ENCODE peak calls at places on chromosomes 13 and 19, in six cellular contexts. P, X, C, J, W and T are unnamed samples.

GRCh38 chr13:80224468-80224867 is 116.5 kb downstream of the SPRY2 start:
- DNase-seq in J (peak), X (no peak), W (no peak), P (peak), C (no peak), T (no peak)

GRCh38 chr19:7417671-7418324 is 69.1 kb downstream of the ARHGEF18 start:
- DNase-seq in C (no peak), P (peak), X (no peak), J (no peak), W (no peak), T (no peak)

GRCh38 chr19:38733493-38734175 is 10.6 kb downstream of the CAPN12 start:
- DNase-seq in W (no peak), P (no peak), X (no peak), J (no peak), C (no peak), T (no peak)

GRCh38 chr19:38919837-38920528 is 8.0 kb upstream of the CCER2 start:
- DNase-seq in C (no peak), J (no peak), W (no peak), P (no peak), X (no peak), T (no peak)

GRCh38 chr13:42007844-42008243 is 40.6 kb upstream of the DGKH start:
- DNase-seq in W (no peak), X (no peak), P (peak), J (no peak), C (no peak), T (no peak)

GRCh38 chr19:58538257-58539168 is 5.4 kb upstream of the TRIM28 start:
- DNase-seq in C (no peak), W (no peak), X (no peak), J (no peak), P (no peak), T (no peak)

GRCh38 chr19:6674868-6675305 is 4.9 kb upstream of the TNFSF14 start:
- DNase-seq in X (no peak), W (no peak), P (peak), C (peak), J (peak), T (peak)

GRCh38 chr13:76939215-76939614 is 9.1 kb upstream of the ACOD1 start:
- DNase-seq in W (no peak), X (no peak), C (no peak), J (no peak), P (peak), T (no peak)

GRCh38 chr19:7605490-7606222 is 10.0 kb downstream of the CAMSAP3 start:
- DNase-seq in J (peak), C (no peak), X (no peak), W (peak), P (no peak), T (no peak)

GRCh38 chr13:112752711-112753541 is 63.1 kb downstream of the ATP11A start:
- DNase-seq in W (no peak), X (no peak), C (peak), P (peak), J (no peak), T (no peak)

GRCh38 chr19:20182232-20182785 is 15.3 kb downstream of the ZNF486 start:
- DNase-seq in P (no peak), X (no peak), C (no peak), W (no peak), J (no peak), T (no peak)

GRCh38 chr19:35874392-35874930 is 6.1 kb downstream of the APLP1 start:
- DNase-seq in W (no peak), J (no peak), X (no peak), C (no peak), P (no peak), T (no peak)

GRCh38 chr13:21018220-21018619 is 43.2 kb downstream of the LATS2 start:
- DNase-seq in P (no peak), X (no peak), C (no peak), W (no peak), J (no peak), T (no peak)

GRCh38 chr19:49875801-49876421 is 1.2 kb downstream of the AKT1S1 start:
- DNase-seq in J (peak), W (no peak), P (no peak), X (no peak), C (peak), T (peak)

GRCh38 chr19:55442372-55443044 is 592 bp downstream of the SHISA7 start:
- DNase-seq in W (no peak), X (no peak), P (no peak), C (no peak), J (no peak), T (no peak)

GRCh38 chr19:56959211-56959610 is 118.7 kb upstream of the PEG3 start:
- DNase-seq in X (no peak), P (no peak), W (no peak), J (no peak), C (no peak), T (no peak)

GRCh38 chr19:51784922-51785690 is 9.9 kb upstream of the FPR3 start:
- DNase-seq in P (peak), C (peak), J (peak), W (no peak), X (peak), T (no peak)

GRCh38 chr19:44951179-44952159 is 3.7 kb upstream of the CLPTM1 start:
- DNase-seq in J (peak), X (peak), W (no peak), C (peak), P (peak), T (no peak)

GRCh38 chr19:3608750-3609322 is 2.2 kb upstream of the TBXA2R start:
- DNase-seq in C (peak), J (no peak), P (no peak), X (no peak), W (no peak), T (no peak)

GRCh38 chr19:38543807-38544568 is 73.8 kb downstream of the MAP4K1 start:
- DNase-seq in C (peak), P (peak), X (peak), W (peak), J (no peak), T (no peak)

GRCh38 chr13:110337287-110337686 is 30.2 kb downstream of the COL4A2 start:
- DNase-seq in W (no peak), C (peak), X (no peak), J (no peak), P (no peak), T (no peak)

DNA sequence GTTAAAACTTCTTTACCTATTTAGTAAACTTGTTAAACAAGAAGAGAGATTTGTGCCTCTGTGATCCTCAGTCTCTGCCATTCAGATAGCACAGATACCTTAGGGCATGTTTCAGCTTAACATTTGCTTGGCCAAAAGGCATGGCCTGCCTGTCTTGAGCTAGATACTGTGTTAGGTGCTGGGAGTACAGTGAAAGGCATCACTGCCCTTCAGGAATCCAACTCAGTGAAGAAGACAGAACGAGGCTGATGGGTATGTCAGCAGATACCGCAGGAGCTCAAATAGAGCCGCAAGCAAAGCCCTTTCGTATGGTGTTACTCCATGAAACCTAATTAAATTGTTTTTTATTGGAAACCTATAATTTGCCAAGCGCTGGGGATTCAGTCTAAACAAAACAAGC is 12.9 kb downstream of the ZNF507 start:
- DNase-seq in C (no peak), W (no peak), P (no peak), J (no peak), X (no peak), T (no peak)
- TF ChIP-seq CTCF in C (no peak), W (no peak), P (no peak), J (no peak), X (no peak), T (no peak)

DNA sequence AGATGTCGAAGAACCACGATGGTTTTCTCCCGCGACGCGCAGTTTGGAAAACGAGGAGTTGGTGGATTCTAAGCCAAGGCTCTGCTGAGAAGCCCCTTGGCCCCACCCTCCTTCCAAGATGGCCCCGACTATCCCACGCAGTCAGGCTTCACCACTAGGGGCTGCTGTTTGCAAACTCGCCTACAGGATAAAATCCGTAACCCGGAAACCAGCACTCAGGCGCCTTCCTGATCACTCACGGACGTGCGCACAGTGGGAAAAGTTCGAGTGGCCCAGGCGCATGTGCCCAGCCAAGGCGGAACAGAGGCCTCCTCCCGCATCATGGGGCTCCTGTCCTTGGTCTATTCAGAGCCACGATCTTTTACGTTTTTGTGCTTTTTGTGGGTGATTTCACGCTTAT is 19.2 kb upstream of the UQCR11 start:
- DNase-seq in P (peak), W (no peak), J (no peak), X (no peak), C (peak), T (peak)
- TF ChIP-seq CTCF in P (peak), W (peak), J (peak), X (no peak), C (peak), T (no peak)

DNA sequence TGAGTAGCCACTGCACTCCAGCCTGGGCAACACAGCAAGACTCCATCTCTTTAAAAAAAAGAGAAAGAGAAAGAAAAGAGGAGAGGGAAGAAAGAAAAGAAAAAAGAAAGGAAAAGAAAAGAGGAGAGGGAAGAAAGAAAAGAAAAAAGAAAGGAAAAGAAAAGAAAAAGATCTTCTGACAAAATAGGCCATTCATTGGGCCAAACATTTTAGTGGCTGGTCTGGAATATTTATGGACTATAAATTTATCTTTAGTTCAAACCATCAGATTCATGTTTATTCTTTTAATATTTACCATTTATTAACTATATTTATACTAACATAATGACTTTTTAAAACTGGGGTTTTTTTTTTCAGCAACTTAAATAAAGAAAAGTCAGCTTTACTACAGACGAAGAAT is 85.6 kb upstream of the KLF5 start:
- DNase-seq in W (no peak), X (no peak), P (no peak), J (no peak), C (no peak), T (no peak)
- TF ChIP-seq CTCF in W (no peak), X (no peak), P (no peak), J (no peak), C (no peak), T (no peak)

GRCh38 chr19:46990998-46991676 is 28.5 kb upstream of the NPAS1 start:
- DNase-seq in X (peak), J (peak), C (peak), P (peak), W (peak), T (no peak)

GRCh38 chr19:46992699-46993535 is 26.7 kb upstream of the NPAS1 start:
- DNase-seq in X (no peak), P (no peak), C (peak), J (no peak), W (no peak), T (no peak)

GRCh38 chr19:46995492-46995891 is 24.1 kb upstream of the NPAS1 start:
- DNase-seq in C (no peak), P (no peak), J (no peak), W (no peak), X (no peak), T (no peak)

GRCh38 chr19:46993622-46994021 is 26.0 kb upstream of the NPAS1 start:
- DNase-seq in W (no peak), J (no peak), C (no peak), P (no peak), X (no peak), T (no peak)

GRCh38 chr19:46994141-46994686 is 25.4 kb upstream of the NPAS1 start:
- DNase-seq in P (no peak), X (no peak), C (no peak), J (no peak), W (no peak), T (no peak)
- TF ChIP-seq CTCF in P (no peak), X (no peak), C (no peak), J (no peak), W (no peak), T (no peak)

DNA sequence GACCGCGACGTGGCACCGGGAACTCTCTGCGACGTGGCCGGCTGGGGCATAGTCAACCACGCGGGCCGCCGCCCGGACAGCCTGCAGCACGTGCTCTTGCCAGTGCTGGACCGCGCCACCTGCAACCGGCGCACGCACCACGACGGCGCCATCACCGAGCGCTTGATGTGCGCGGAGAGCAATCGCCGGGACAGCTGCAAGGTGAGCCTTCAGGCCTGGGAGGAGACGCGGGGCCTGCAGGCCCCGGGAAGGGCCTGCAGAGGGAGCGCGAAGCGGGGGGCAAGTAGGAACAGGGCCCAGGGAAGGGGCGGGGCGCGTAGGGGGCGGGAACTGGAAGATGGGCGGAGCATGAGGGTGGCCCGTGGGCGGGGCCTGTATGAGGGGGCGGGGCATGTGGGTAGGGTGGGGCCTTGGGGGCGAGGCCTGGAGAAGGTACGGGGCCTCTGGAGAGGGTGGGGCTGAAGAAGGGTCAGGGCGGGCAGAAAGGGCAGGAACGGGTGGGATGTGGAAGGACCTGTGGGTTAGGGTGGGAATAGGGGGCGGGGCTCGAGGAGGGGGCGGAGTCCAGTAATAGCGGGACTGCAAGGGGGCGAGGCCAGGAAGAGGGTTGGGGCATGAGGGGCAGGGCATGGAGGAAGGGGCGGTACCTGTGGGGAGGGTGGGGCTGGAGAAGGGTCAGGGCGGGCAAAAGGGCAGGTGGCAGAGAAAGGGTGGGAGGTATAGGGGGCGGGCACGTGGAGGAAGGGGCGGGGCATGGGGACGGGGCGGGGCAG is 2.5 kb downstream of the CFD start:
- DNase-seq in C (peak), X (no peak), J (peak), W (no peak), P (no peak), T (peak)
- TF ChIP-seq CTCF in C (no peak), X (no peak), J (no peak), W (peak), P (no peak), T (no peak)

GRCh38 chr13:47997384-47997783 is 3.7 kb downstream of the SUCLA2 start:
- DNase-seq in W (no peak), J (no peak), X (no peak), P (no peak), C (no peak), T (no peak)

GRCh38 chr13:47999973-48000372 is 1.1 kb downstream of the SUCLA2 start:
- DNase-seq in X (no peak), W (no peak), C (no peak), P (no peak), J (no peak), T (no peak)

GRCh38 chr13:48000559-48001126 is 430 bp downstream of the SUCLA2 start:
- DNase-seq in X (no peak), P (peak), W (no peak), J (no peak), C (no peak), T (no peak)

GRCh38 chr13:48004201-48004600 is 3.1 kb upstream of the SUCLA2 start:
- DNase-seq in J (no peak), W (no peak), C (no peak), X (no peak), P (no peak), T (no peak)

GRCh38 chr13:48001127-48001881 is at the start of gene SUCLA2:
- DNase-seq in C (peak), W (peak), X (peak), P (peak), J (peak), T (peak)
- TF ChIP-seq CTCF in C (no peak), W (no peak), X (no peak), P (peak), J (no peak), T (no peak)

DNA sequence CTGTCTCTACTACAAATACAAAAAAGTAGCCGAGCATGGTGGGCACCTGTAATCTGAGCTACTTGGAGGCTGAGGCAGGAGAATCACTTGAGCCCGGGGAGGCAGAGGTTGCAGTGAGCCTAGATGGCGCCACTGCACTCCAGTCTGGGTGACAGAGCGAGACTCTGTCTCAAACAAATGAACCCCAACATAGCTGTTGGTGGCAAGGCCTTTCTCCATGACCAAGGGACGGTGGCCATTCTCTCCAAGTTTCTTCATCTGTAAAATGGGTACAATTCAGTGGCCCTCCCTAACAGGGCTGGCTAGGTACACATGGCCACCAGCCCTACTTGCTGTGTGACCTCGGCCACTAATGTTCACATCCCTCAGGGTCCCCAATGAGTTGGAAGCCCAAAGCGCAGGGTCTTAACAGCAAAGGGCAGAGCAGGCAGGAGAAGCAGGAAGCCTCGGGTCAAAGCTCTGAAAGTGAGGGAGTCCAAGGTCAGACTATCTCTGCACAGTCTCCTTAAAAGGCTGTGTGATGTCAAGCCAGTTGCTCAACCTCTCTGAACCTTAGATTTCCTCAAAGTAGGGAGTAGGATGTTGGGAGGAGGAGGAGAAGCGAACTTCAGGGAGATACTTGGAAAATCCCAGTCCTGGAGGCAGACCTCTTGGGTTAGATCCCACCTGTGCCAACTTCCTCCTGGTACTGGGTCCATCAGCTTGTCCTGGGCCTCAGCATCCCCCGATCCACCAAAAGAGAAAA is 2.7 kb downstream of the JUND start:
- DNase-seq in J (peak), X (no peak), W (no peak), P (peak), C (no peak), T (no peak)
- TF ChIP-seq CTCF in J (no peak), X (no peak), W (peak), P (peak), C (no peak), T (no peak)

DNA sequence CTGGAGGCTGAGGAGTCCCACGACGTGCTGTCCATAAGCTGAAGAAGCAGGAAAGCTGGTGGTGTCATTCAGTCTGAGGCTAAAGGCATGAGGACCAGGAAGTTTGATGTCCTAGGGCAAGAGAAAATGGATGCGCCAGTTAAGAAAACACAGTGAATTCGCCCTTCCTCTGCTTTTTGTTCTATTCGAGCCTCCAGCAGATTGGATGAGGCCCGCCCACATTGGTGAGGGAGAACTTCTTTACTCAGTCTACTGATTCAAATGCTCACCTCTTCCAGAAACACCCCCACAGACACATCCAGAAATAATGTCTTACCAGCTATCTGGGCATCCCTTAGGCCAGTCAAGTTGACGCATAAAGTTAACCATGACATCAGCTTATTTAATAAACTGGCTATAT is 7.5 kb upstream of the TTYH1 start:
- DNase-seq in W (no peak), C (no peak), X (no peak), P (no peak), J (no peak), T (no peak)
- TF ChIP-seq CTCF in W (no peak), C (no peak), X (no peak), P (no peak), J (no peak), T (no peak)

GRCh38 chr13:95741584-95742563 is 64.9 kb downstream of the DNAJC3 start:
- DNase-seq in C (peak), W (no peak), J (no peak), X (no peak), P (no peak), T (no peak)

GRCh38 chr13:95749545-95749944 is 72.6 kb downstream of the DNAJC3 start:
- DNase-seq in C (no peak), P (no peak), X (no peak), W (no peak), J (no peak), T (no peak)

GRCh38 chr13:95745289-95745688 is 68.3 kb downstream of the DNAJC3 start:
- DNase-seq in X (no peak), W (no peak), P (peak), C (peak), J (no peak), T (no peak)

GRCh38 chr13:95743192-95743591 is 66.3 kb downstream of the DNAJC3 start:
- DNase-seq in X (no peak), W (no peak), P (no peak), J (no peak), C (no peak), T (no peak)

DNA sequence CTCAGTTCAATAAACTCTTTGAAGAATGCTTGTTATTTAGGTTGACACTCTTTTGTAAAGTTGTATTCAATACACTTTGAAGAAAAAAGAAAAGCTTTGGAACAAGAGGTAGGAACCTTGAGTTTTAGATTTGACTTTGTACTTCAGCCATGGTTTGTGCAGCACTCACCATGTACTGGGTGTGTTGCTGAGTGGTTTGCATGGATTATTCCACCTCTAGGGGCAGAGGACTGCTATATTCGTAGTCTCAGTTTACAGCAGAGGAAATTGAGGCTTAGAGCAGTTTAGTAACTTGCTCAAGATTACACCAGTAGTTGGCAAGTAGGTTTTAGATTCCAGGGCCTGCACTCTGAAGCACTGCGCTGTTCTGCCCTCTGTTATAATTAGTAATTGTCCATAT is 68.8 kb downstream of the DNAJC3 start:
- DNase-seq in J (no peak), W (no peak), X (no peak), P (no peak), C (no peak), T (no peak)
- TF ChIP-seq CTCF in J (no peak), W (peak), X (no peak), P (no peak), C (no peak), T (no peak)

GRCh38 chr13:24407844-24408243 is 98.5 kb downstream of the C1QTNF9 start:
- DNase-seq in W (no peak), P (no peak), J (no peak), C (no peak), X (no peak), T (no peak)
- TF ChIP-seq CTCF in W (no peak), P (peak), J (peak), C (no peak), X (no peak), T (no peak)